ENCODE peak calls at places on chromosomes 7 and 10, in eight cellular contexts. M, O, F, J, A, R, X and C are unnamed samples.

GRCh38 chr7:88001744-88002530 is 67.9 kb downstream of the ADAM22 start:
- DNase-seq in F (no peak), R (peak), A (no peak), J (no peak), X (no peak), M (no peak), O (no peak), C (no peak)

GRCh38 chr7:3887071-3887691 is 586.1 kb downstream of the SDK1 start:
- DNase-seq in A (no peak), F (no peak), O (no peak), R (no peak), J (peak), M (no peak), X (no peak), C (no peak)

GRCh38 chr7:47816647-47817046 is 131.6 kb downstream of the PKD1L1 start:
- DNase-seq in X (peak), R (peak), M (no peak), A (no peak), O (peak), J (peak), F (no peak), C (no peak)

GRCh38 chr10:84548869-84549268 is 220.5 kb downstream of the CCSER2 start:
- DNase-seq in F (no peak), X (no peak), J (no peak), O (no peak), M (no peak), A (no peak), R (no peak), C (no peak)

GRCh38 chr10:22598488-22598887 is 115.9 kb downstream of the PIP4K2A start:
- DNase-seq in O (no peak), X (no peak), F (no peak), J (peak), A (no peak), R (no peak), M (no peak), C (no peak)

GRCh38 chr7:86025807-86026206 is 617.9 kb upstream of the GRM3 start:
- DNase-seq in F (no peak), A (no peak), R (no peak), J (no peak), O (no peak), X (no peak), M (no peak), C (no peak)

GRCh38 chr7:117250801-117251200 is 72.1 kb downstream of the WNT2 start:
- DNase-seq in R (peak), X (peak), O (peak), F (no peak), J (no peak), A (no peak), M (no peak), C (no peak)

GRCh38 chr10:24255115-24255895 is 46.4 kb downstream of the KIAA1217 start:
- DNase-seq in M (no peak), X (no peak), A (no peak), F (no peak), O (no peak), J (no peak), R (no peak), C (no peak)

GRCh38 chr10:10714327-10714726 is 303.3 kb upstream of the CELF2 start:
- DNase-seq in A (no peak), X (no peak), O (no peak), F (no peak), R (no peak), M (no peak), J (no peak), C (no peak)

GRCh38 chr7:6416516-6417145 is 31.1 kb downstream of the DAGLB start:
- DNase-seq in X (no peak), J (no peak), M (no peak), A (no peak), R (no peak), F (no peak), O (peak), C (no peak)

GRCh38 chr10:819326-819725 is 112.2 kb downstream of the LARP4B start:
- DNase-seq in F (no peak), R (peak), O (peak), J (peak), A (no peak), X (peak), M (no peak), C (no peak)

GRCh38 chr10:50417486-50417905 is 166.2 kb upstream of the ASAH2 start:
- DNase-seq in R (peak), F (no peak), M (no peak), O (peak), X (no peak), J (peak), A (no peak), C (no peak)

GRCh38 chr7:35362341-35362740 is 108.4 kb upstream of the TBX20 start:
- DNase-seq in A (no peak), J (no peak), F (no peak), O (no peak), R (no peak), M (no peak), X (no peak), C (no peak)

GRCh38 chr7:117362294-117362693 is 39.4 kb upstream of the WNT2 start:
- DNase-seq in F (no peak), J (no peak), X (no peak), O (no peak), A (no peak), M (no peak), R (no peak), C (no peak)

GRCh38 chr10:6136215-6137201 is 47.7 kb downstream of the RBM17 start:
- DNase-seq in O (peak), A (no peak), F (peak), M (no peak), X (peak), J (peak), R (peak), C (no peak)

GRCh38 chr10:69224862-69225657 is 4.9 kb downstream of the HKDC1 start:
- DNase-seq in X (no peak), F (no peak), O (peak), A (no peak), M (no peak), J (peak), R (peak), C (no peak)

GRCh38 chr7:33903770-33904679 is 1.3 kb upstream of the BMPER start:
- DNase-seq in F (peak), X (peak), J (peak), O (peak), M (no peak), A (no peak), R (peak), C (peak)

GRCh38 chr7:71735961-71736556 is 604.1 kb downstream of the GALNT17 start:
- DNase-seq in O (peak), R (peak), M (peak), A (peak), X (peak), J (peak), F (peak), C (peak)

GRCh38 chr10:110279062-110279986 is 25.4 kb downstream of the SMNDC1 start:
- DNase-seq in A (peak), O (peak), F (peak), J (peak), M (peak), R (peak), X (peak), C (no peak)

GRCh38 chr7:55558962-55559920 is 13.1 kb downstream of the VOPP1 start:
- DNase-seq in O (no peak), M (no peak), A (no peak), F (no peak), R (no peak), J (peak), X (no peak), C (no peak)